ENCODE peak calls at places on chromosomes 11 and 22, in eight cellular contexts. One of them, this sample, is unnamed.

GRCh38 chr22:27212617-27213177 is 555.3 kb downstream of the MIAT start:
- DNase-seq in stimulated activated CD8-positive, alpha-beta memory T cell treated with anti-CD3 and anti-CD28 coated beads, Interleukin-4, amount 100 ng/mL, for 4 hours: no peak
- DNase-seq in M059J: peak; percentile 95
- DNase-seq in heart right ventricle: peak; percentile 16
- DNase-seq in EL: peak; percentile 90
- DNase-seq in mucosa of descending colon: peak; percentile 40
- DNase-seq in activated T-cell treated with anti-CD3 and anti-CD28 coated beads for 1 hour: no peak
- DNase-seq in NCI-H187: no peak
- DNase-seq in this sample: peak; percentile 83

GRCh38 chr22:30802202-30803166 is 107.8 kb downstream of the OSBP2 start:
- DNase-seq in stimulated activated CD8-positive, alpha-beta memory T cell treated with anti-CD3 and anti-CD28 coated beads, Interleukin-4, amount 100 ng/mL, for 4 hours: peak; percentile 3
- DNase-seq in M059J: peak; percentile 86
- DNase-seq in heart right ventricle: peak; percentile 86
- DNase-seq in EL: peak; percentile 93
- DNase-seq in mucosa of descending colon: peak; percentile 93
- DNase-seq in activated T-cell treated with anti-CD3 and anti-CD28 coated beads for 1 hour: peak; percentile 37
- DNase-seq in NCI-H187: no peak
- DNase-seq in this sample: peak; percentile 87

GRCh38 chr11:72041364-72042058 is 38.8 kb downstream of the NUMA1 start:
- DNase-seq in stimulated activated CD8-positive, alpha-beta memory T cell treated with anti-CD3 and anti-CD28 coated beads, Interleukin-4, amount 100 ng/mL, for 4 hours: no peak
- DNase-seq in M059J: peak; percentile 80
- DNase-seq in heart right ventricle: peak; percentile 75
- DNase-seq in EL: peak; percentile 68
- DNase-seq in mucosa of descending colon: peak; percentile 79
- DNase-seq in activated T-cell treated with anti-CD3 and anti-CD28 coated beads for 1 hour: peak; percentile 29
- DNase-seq in NCI-H187: peak; percentile 62
- DNase-seq in this sample: peak; percentile 79

GRCh38 chr22:38049812-38050619 is 7.2 kb upstream of the PICK1 start:
- DNase-seq in stimulated activated CD8-positive, alpha-beta memory T cell treated with anti-CD3 and anti-CD28 coated beads, Interleukin-4, amount 100 ng/mL, for 4 hours: no peak
- DNase-seq in M059J: no peak
- DNase-seq in heart right ventricle: no peak
- DNase-seq in EL: no peak
- DNase-seq in mucosa of descending colon: no peak
- DNase-seq in activated T-cell treated with anti-CD3 and anti-CD28 coated beads for 1 hour: no peak
- DNase-seq in NCI-H187: no peak
- DNase-seq in this sample: no peak

GRCh38 chr11:110935018-110935640 is 222.9 kb upstream of the ARHGAP20 start:
- DNase-seq in stimulated activated CD8-positive, alpha-beta memory T cell treated with anti-CD3 and anti-CD28 coated beads, Interleukin-4, amount 100 ng/mL, for 4 hours: no peak
- DNase-seq in M059J: no peak
- DNase-seq in heart right ventricle: no peak
- DNase-seq in EL: no peak
- DNase-seq in mucosa of descending colon: no peak
- DNase-seq in activated T-cell treated with anti-CD3 and anti-CD28 coated beads for 1 hour: no peak
- DNase-seq in NCI-H187: no peak
- DNase-seq in this sample: no peak

GRCh38 chr11:126049159-126049558 is 13.5 kb downstream of the CDON start:
- DNase-seq in stimulated activated CD8-positive, alpha-beta memory T cell treated with anti-CD3 and anti-CD28 coated beads, Interleukin-4, amount 100 ng/mL, for 4 hours: no peak
- DNase-seq in M059J: no peak
- DNase-seq in heart right ventricle: no peak
- DNase-seq in EL: no peak
- DNase-seq in mucosa of descending colon: no peak
- DNase-seq in activated T-cell treated with anti-CD3 and anti-CD28 coated beads for 1 hour: no peak
- DNase-seq in NCI-H187: no peak
- DNase-seq in this sample: no peak

GRCh38 chr11:117094776-117095175 is 3.5 kb downstream of the SIK3 start:
- DNase-seq in stimulated activated CD8-positive, alpha-beta memory T cell treated with anti-CD3 and anti-CD28 coated beads, Interleukin-4, amount 100 ng/mL, for 4 hours: no peak
- DNase-seq in M059J: peak; percentile 56
- DNase-seq in heart right ventricle: no peak
- DNase-seq in EL: peak; percentile 16
- DNase-seq in mucosa of descending colon: no peak
- DNase-seq in activated T-cell treated with anti-CD3 and anti-CD28 coated beads for 1 hour: no peak
- DNase-seq in NCI-H187: no peak
- DNase-seq in this sample: no peak

GRCh38 chr11:20112291-20113146 is 47.8 kb downstream of the DBX1 start:
- DNase-seq in stimulated activated CD8-positive, alpha-beta memory T cell treated with anti-CD3 and anti-CD28 coated beads, Interleukin-4, amount 100 ng/mL, for 4 hours: no peak
- DNase-seq in M059J: peak; percentile 97
- DNase-seq in heart right ventricle: peak; percentile 74
- DNase-seq in EL: peak; percentile 94
- DNase-seq in mucosa of descending colon: peak; percentile 71
- DNase-seq in activated T-cell treated with anti-CD3 and anti-CD28 coated beads for 1 hour: no peak
- DNase-seq in NCI-H187: no peak
- DNase-seq in this sample: peak; percentile 60

GRCh38 chr11:93476796-93477195 is 66.4 kb downstream of the SMCO4 start:
- DNase-seq in stimulated activated CD8-positive, alpha-beta memory T cell treated with anti-CD3 and anti-CD28 coated beads, Interleukin-4, amount 100 ng/mL, for 4 hours: no peak
- DNase-seq in M059J: peak; percentile 90
- DNase-seq in heart right ventricle: no peak
- DNase-seq in EL: peak; percentile 79
- DNase-seq in mucosa of descending colon: no peak
- DNase-seq in activated T-cell treated with anti-CD3 and anti-CD28 coated beads for 1 hour: no peak
- DNase-seq in NCI-H187: no peak
- DNase-seq in this sample: no peak

GRCh38 chr11:112388496-112388895 is 127.8 kb upstream of the PLET1 start:
- DNase-seq in stimulated activated CD8-positive, alpha-beta memory T cell treated with anti-CD3 and anti-CD28 coated beads, Interleukin-4, amount 100 ng/mL, for 4 hours: no peak
- DNase-seq in M059J: no peak
- DNase-seq in heart right ventricle: no peak
- DNase-seq in EL: no peak
- DNase-seq in mucosa of descending colon: no peak
- DNase-seq in activated T-cell treated with anti-CD3 and anti-CD28 coated beads for 1 hour: no peak
- DNase-seq in NCI-H187: no peak
- DNase-seq in this sample: no peak

GRCh38 chr11:35235498-35235897 is 96.5 kb downstream of the CD44 start:
- DNase-seq in stimulated activated CD8-positive, alpha-beta memory T cell treated with anti-CD3 and anti-CD28 coated beads, Interleukin-4, amount 100 ng/mL, for 4 hours: no peak
- DNase-seq in M059J: no peak
- DNase-seq in heart right ventricle: no peak
- DNase-seq in EL: no peak
- DNase-seq in mucosa of descending colon: no peak
- DNase-seq in activated T-cell treated with anti-CD3 and anti-CD28 coated beads for 1 hour: no peak
- DNase-seq in NCI-H187: no peak
- DNase-seq in this sample: no peak

GRCh38 chr22:22818861-22819855 is 68.5 kb upstream of the IGLL5 start:
- DNase-seq in stimulated activated CD8-positive, alpha-beta memory T cell treated with anti-CD3 and anti-CD28 coated beads, Interleukin-4, amount 100 ng/mL, for 4 hours: no peak
- DNase-seq in M059J: no peak
- DNase-seq in heart right ventricle: no peak
- DNase-seq in EL: no peak
- DNase-seq in mucosa of descending colon: no peak
- DNase-seq in activated T-cell treated with anti-CD3 and anti-CD28 coated beads for 1 hour: no peak
- DNase-seq in NCI-H187: peak; percentile 17
- DNase-seq in this sample: no peak

GRCh38 chr22:34951212-34951611 is 114.7 kb upstream of the ISX start:
- DNase-seq in stimulated activated CD8-positive, alpha-beta memory T cell treated with anti-CD3 and anti-CD28 coated beads, Interleukin-4, amount 100 ng/mL, for 4 hours: no peak
- DNase-seq in M059J: no peak
- DNase-seq in heart right ventricle: no peak
- DNase-seq in EL: no peak
- DNase-seq in mucosa of descending colon: no peak
- DNase-seq in activated T-cell treated with anti-CD3 and anti-CD28 coated beads for 1 hour: no peak
- DNase-seq in NCI-H187: no peak
- DNase-seq in this sample: no peak

GRCh38 chr11:56906683-56907148 is 82.0 kb upstream of the OR5AK2 start:
- DNase-seq in stimulated activated CD8-positive, alpha-beta memory T cell treated with anti-CD3 and anti-CD28 coated beads, Interleukin-4, amount 100 ng/mL, for 4 hours: no peak
- DNase-seq in M059J: no peak
- DNase-seq in heart right ventricle: no peak
- DNase-seq in EL: no peak
- DNase-seq in mucosa of descending colon: no peak
- DNase-seq in activated T-cell treated with anti-CD3 and anti-CD28 coated beads for 1 hour: no peak
- DNase-seq in NCI-H187: no peak
- DNase-seq in this sample: no peak

GRCh38 chr11:115503083-115503885 is 931 bp downstream of the CADM1 start:
- DNase-seq in stimulated activated CD8-positive, alpha-beta memory T cell treated with anti-CD3 and anti-CD28 coated beads, Interleukin-4, amount 100 ng/mL, for 4 hours: no peak
- DNase-seq in M059J: peak; percentile 79
- DNase-seq in heart right ventricle: peak; percentile 74
- DNase-seq in EL: peak; percentile 25
- DNase-seq in mucosa of descending colon: peak; percentile 69
- DNase-seq in activated T-cell treated with anti-CD3 and anti-CD28 coated beads for 1 hour: no peak
- DNase-seq in NCI-H187: peak; percentile 32
- DNase-seq in this sample: peak; percentile 59

GRCh38 chr22:24563246-24563645 is 7.4 kb downstream of the SNRPD3 start:
- DNase-seq in stimulated activated CD8-positive, alpha-beta memory T cell treated with anti-CD3 and anti-CD28 coated beads, Interleukin-4, amount 100 ng/mL, for 4 hours: no peak
- DNase-seq in M059J: no peak
- DNase-seq in heart right ventricle: no peak
- DNase-seq in EL: no peak
- DNase-seq in mucosa of descending colon: no peak
- DNase-seq in activated T-cell treated with anti-CD3 and anti-CD28 coated beads for 1 hour: no peak
- DNase-seq in NCI-H187: no peak
- DNase-seq in this sample: no peak